ENCODE peak calls at places on chromosomes 12 and 14, in nine cellular contexts. I is BE2C, V is tibial nerve, B is suprapubic skin, H is fibroblast of the aortic adventitia, M is fibroblast of mammary gland, Y is Calu3, P is H1, Z is cardiac fibroblast. G is an unnamed sample.
A peak's percentile ranks its signal among the peaks of the same experiment; 100 is the strongest.

GRCh38 chr12:78568326-78569020 is 296.1 kb upstream of the SYT1 start:
- DNase-seq in Y (no peak), V (no peak), I (no peak), M (peak; percentile 24), Z (no peak), P (no peak), H (no peak), B (no peak), G (no peak)

GRCh38 chr12:87772401-87772800 is 256.8 kb downstream of the C12orf50 start:
- DNase-seq in B (no peak), Y (no peak), H (no peak), M (no peak), P (no peak), I (no peak), Z (no peak), V (no peak), G (no peak)

GRCh38 chr14:100371773-100372172 is 48.6 kb downstream of the SLC25A47 start:
- DNase-seq in Y (no peak), Z (no peak), V (no peak), M (no peak), H (no peak), P (no peak), B (no peak), I (no peak), G (no peak)

GRCh38 chr12:22255097-22255496 is 79.4 kb downstream of the ST8SIA1 start:
- DNase-seq in Y (no peak), V (no peak), I (no peak), B (no peak), M (no peak), Z (no peak), P (no peak), H (no peak), G (no peak)

GRCh38 chr12:1314523-1314922 is 279.9 kb downstream of the FBXL14 start:
- DNase-seq in M (no peak), B (no peak), V (no peak), Y (no peak), H (no peak), I (no peak), P (no peak), Z (no peak), G (no peak)

GRCh38 chr12:106436183-106436582 is 78.6 kb downstream of the POLR3B start:
- DNase-seq in H (no peak), Y (no peak), B (no peak), Z (no peak), M (no peak), V (no peak), P (no peak), I (no peak), G (no peak)

GRCh38 chr12:105928436-105928835 is 210.3 kb downstream of the NUAK1 start:
- DNase-seq in I (no peak), P (no peak), Z (no peak), M (no peak), V (no peak), B (no peak), Y (peak; percentile 62), H (no peak), G (no peak)

GRCh38 chr12:132222096-132222807 is 78.0 kb downstream of the NOC4L start:
- DNase-seq in Z (peak; percentile 36), I (peak; percentile 59), P (no peak), V (no peak), H (no peak), M (no peak), B (no peak), Y (peak; percentile 59), G (no peak)

GRCh38 chr12:10562306-10562933 is 51.0 kb downstream of the MAGOHB start:
- DNase-seq in H (peak; percentile 75), B (no peak), Z (peak; percentile 68), M (peak; percentile 67), Y (peak; percentile 45), V (peak; percentile 67), P (no peak), I (no peak), G (no peak)

GRCh38 chr14:22538671-22539228 is 50.3 kb downstream of the DAD1 start:
- DNase-seq in H (no peak), Y (no peak), B (no peak), I (no peak), Z (no peak), P (no peak), M (no peak), V (no peak), G (no peak)

GRCh38 chr12:52672321-52672933 is 7.8 kb downstream of the KRT1 start:
- DNase-seq in H (no peak), B (no peak), Y (no peak), Z (no peak), I (no peak), V (no peak), M (no peak), P (no peak), G (no peak)

GRCh38 chr12:62724947-62725447 is 210.0 kb downstream of the PPM1H start:
- DNase-seq in I (no peak), P (no peak), Y (peak; percentile 88), B (no peak), H (peak; percentile 98), Z (peak; percentile 98), V (no peak), M (peak; percentile 98), G (no peak)

GRCh38 chr14:91242635-91243034 is 1.9 kb downstream of the GPR68 start:
- DNase-seq in H (no peak), V (no peak), M (no peak), P (no peak), I (no peak), Z (no peak), B (no peak), Y (no peak), G (no peak)

GRCh38 chr12:7101047-7101693 is 7.8 kb downstream of the C1RL start:
- DNase-seq in Y (no peak), M (no peak), B (peak; percentile 19), H (peak; percentile 53), I (no peak), Z (peak; percentile 37), P (no peak), V (no peak), G (no peak)

GRCh38 chr14:74804219-74804825 is 41.2 kb downstream of the YLPM1 start:
- DNase-seq in I (peak; percentile 23), V (no peak), Y (peak; percentile 17), M (peak; percentile 74), Z (peak; percentile 81), B (no peak), P (no peak), H (peak; percentile 72), G (no peak)

GRCh38 chr12:6912164-6912956 is 2.0 kb upstream of the ENO2 start:
- DNase-seq in M (no peak), H (no peak), I (no peak), B (no peak), V (no peak), Y (no peak), P (no peak), Z (no peak), G (no peak)

GRCh38 chr12:111248221-111248620 is 120.7 kb downstream of the PHETA1 start:
- DNase-seq in B (no peak), H (no peak), M (peak; percentile 13), P (no peak), Z (peak; percentile 10), I (peak; percentile 77), Y (no peak), V (no peak), G (no peak)

GRCh38 chr14:92427096-92427495 is 86.5 kb upstream of the RIN3 start:
- DNase-seq in I (no peak), Z (no peak), H (peak; percentile 3), B (no peak), M (no peak), P (no peak), Y (no peak), V (no peak), G (no peak)

GRCh38 chr12:131829351-131829794 is 1.2 kb downstream of the MMP17 start:
- DNase-seq in H (peak; percentile 18), M (no peak), I (peak; percentile 30), B (no peak), V (no peak), Z (peak; percentile 35), Y (no peak), P (no peak), G (no peak)

GRCh38 chr12:31431721-31432120 is 105.8 kb upstream of the SINHCAF start:
- DNase-seq in Z (peak; percentile 9), B (no peak), M (peak; percentile 34), I (no peak), H (peak; percentile 19), Y (no peak), P (peak; percentile 27), V (no peak), G (no peak)

GRCh38 chr14:104395941-104396681 is 183.5 kb upstream of the C14orf180 start:
- DNase-seq in Y (no peak), B (peak; percentile 53), V (no peak), Z (no peak), I (no peak), P (no peak), H (no peak), M (no peak), G (no peak)

GRCh38 chr12:9319044-9319841 is 111.0 kb upstream of the PZP start:
- DNase-seq in I (no peak), Z (no peak), Y (no peak), B (no peak), M (no peak), P (no peak), H (no peak), V (no peak), G (no peak)
- TF ChIP-seq CTCF in I (no peak), Z (peak; percentile 49), Y (no peak), B (no peak), M (no peak), P (peak; percentile 34), H (no peak), V (no peak), G (no peak)

GRCh38 chr12:54460317-54460935 is 13.0 kb downstream of the GTSF1 start:
- DNase-seq in Y (no peak), M (no peak), Z (no peak), P (no peak), H (no peak), V (no peak), B (no peak), I (no peak), G (no peak)
- TF ChIP-seq CTCF in Y (no peak), M (no peak), Z (no peak), P (no peak), H (no peak), V (no peak), B (no peak), I (no peak), G (no peak)

GRCh38 chr12:13635709-13636108 is 345.7 kb downstream of the GRIN2B start:
- DNase-seq in Y (no peak), P (no peak), B (no peak), M (no peak), H (no peak), Z (no peak), I (no peak), V (no peak), G (no peak)
- TF ChIP-seq CTCF in Y (no peak), P (no peak), B (no peak), M (no peak), H (no peak), Z (no peak), I (no peak), V (no peak), G (no peak)

DNA sequence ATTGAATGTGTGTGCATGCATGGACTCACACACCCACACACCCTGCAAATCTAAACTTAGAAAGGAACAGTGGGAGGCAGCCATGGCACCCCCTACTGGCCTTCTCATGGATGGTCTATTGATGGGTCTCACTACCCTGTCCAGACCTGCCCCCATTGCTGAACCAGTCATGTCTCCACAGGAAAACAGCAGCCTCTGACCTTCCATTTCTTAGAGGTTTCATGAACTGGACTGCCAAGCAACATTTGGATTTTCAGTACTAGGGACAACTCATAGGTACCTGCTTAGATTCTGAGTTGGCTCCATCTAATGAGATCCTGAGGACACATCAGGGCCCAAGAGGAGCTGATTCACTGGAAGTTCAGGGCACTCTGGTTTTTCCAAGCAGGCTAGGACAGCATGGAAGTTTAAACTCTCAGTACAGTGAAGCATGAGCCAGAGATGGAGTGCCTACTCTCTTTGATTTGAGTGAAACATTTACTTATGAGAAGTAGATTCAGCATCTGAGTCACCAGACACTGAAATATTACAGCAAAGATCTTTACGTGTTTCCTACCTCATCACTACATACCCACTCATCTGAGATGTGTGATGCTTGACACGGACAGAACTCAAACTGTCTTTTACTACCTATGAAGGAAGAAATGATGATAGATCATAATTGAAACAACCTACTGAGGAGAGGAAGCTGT is 98.9 kb upstream of the PLEKHG7 start:
- DNase-seq in M (peak; percentile 54), B (no peak), I (no peak), V (no peak), Z (no peak), Y (peak; percentile 17), H (peak; percentile 28), P (no peak), G (no peak)
- TF ChIP-seq CTCF in M (peak; percentile 16), B (no peak), I (peak; percentile 23), V (no peak), Z (peak; percentile 28), Y (peak; percentile 21), H (no peak), P (no peak), G (no peak)

G was measured in omental fat pad.